ENCODE peak calls at places on chromosomes 11 and 22, in seven cellular contexts. One of them, this sample, is unnamed.

GRCh38 chr22:37982151-37982838 is 2.1 kb downstream of the SOX10 start:
- DNase-seq in anterior cingulate cortex: no peak
- DNase-seq in H7: peak
- DNase-seq in CD8-positive, alpha-beta T cell: no peak
- DNase-seq in T-helper 1 cell: no peak
- DNase-seq in ascending aorta: no peak
- DNase-seq in HEK293T: no peak
- DNase-seq in this sample: no peak

GRCh38 chr22:17742528-17742902 is 31.8 kb downstream of the BID start:
- DNase-seq in anterior cingulate cortex: peak
- DNase-seq in HEK293T: peak
- DNase-seq in H7: peak
- DNase-seq in ascending aorta: no peak
- DNase-seq in CD8-positive, alpha-beta T cell: peak
- DNase-seq in T-helper 1 cell: peak
- DNase-seq in this sample: peak

GRCh38 chr11:47980907-47981621 is 705 bp downstream of the PTPRJ start:
- DNase-seq in H7: peak
- DNase-seq in anterior cingulate cortex: peak
- DNase-seq in ascending aorta: no peak
- DNase-seq in T-helper 1 cell: peak
- DNase-seq in HEK293T: peak
- DNase-seq in CD8-positive, alpha-beta T cell: no peak
- DNase-seq in this sample: peak

GRCh38 chr11:104093426-104094280 is 57.2 kb downstream of the DDI1 start:
- DNase-seq in ascending aorta: no peak
- DNase-seq in CD8-positive, alpha-beta T cell: no peak
- DNase-seq in T-helper 1 cell: no peak
- DNase-seq in HEK293T: no peak
- DNase-seq in H7: no peak
- DNase-seq in anterior cingulate cortex: no peak
- DNase-seq in this sample: no peak

GRCh38 chr11:134545521-134545920 is 133.5 kb upstream of the B3GAT1 start:
- DNase-seq in T-helper 1 cell: no peak
- DNase-seq in HEK293T: no peak
- DNase-seq in CD8-positive, alpha-beta T cell: no peak
- DNase-seq in H7: no peak
- DNase-seq in ascending aorta: no peak
- DNase-seq in anterior cingulate cortex: no peak
- DNase-seq in this sample: no peak

GRCh38 chr11:75425422-75425821 is 7.6 kb downstream of the KLHL35 start:
- DNase-seq in H7: peak
- DNase-seq in HEK293T: peak
- DNase-seq in ascending aorta: no peak
- DNase-seq in anterior cingulate cortex: no peak
- DNase-seq in CD8-positive, alpha-beta T cell: no peak
- DNase-seq in T-helper 1 cell: no peak
- DNase-seq in this sample: no peak

GRCh38 chr22:29269230-29269604 is 1.1 kb downstream of the EWSR1 start:
- DNase-seq in ascending aorta: no peak
- DNase-seq in H7: no peak
- DNase-seq in anterior cingulate cortex: no peak
- DNase-seq in HEK293T: no peak
- DNase-seq in CD8-positive, alpha-beta T cell: no peak
- DNase-seq in T-helper 1 cell: no peak
- DNase-seq in this sample: no peak

GRCh38 chr11:69212121-69213110 is 56.7 kb downstream of the SMIM38 start:
- DNase-seq in anterior cingulate cortex: no peak
- DNase-seq in ascending aorta: no peak
- DNase-seq in CD8-positive, alpha-beta T cell: no peak
- DNase-seq in HEK293T: no peak
- DNase-seq in T-helper 1 cell: no peak
- DNase-seq in H7: peak
- DNase-seq in this sample: no peak

GRCh38 chr22:48431014-48431413 is 1396.7 kb downstream of the BRD1 start:
- DNase-seq in H7: peak
- DNase-seq in anterior cingulate cortex: no peak
- DNase-seq in T-helper 1 cell: no peak
- DNase-seq in CD8-positive, alpha-beta T cell: no peak
- DNase-seq in ascending aorta: no peak
- DNase-seq in HEK293T: no peak
- DNase-seq in this sample: no peak

GRCh38 chr22:45710469-45710868 is 38.8 kb downstream of the ATXN10 start:
- DNase-seq in CD8-positive, alpha-beta T cell: no peak
- DNase-seq in ascending aorta: no peak
- DNase-seq in anterior cingulate cortex: no peak
- DNase-seq in HEK293T: no peak
- DNase-seq in T-helper 1 cell: no peak
- DNase-seq in H7: no peak
- DNase-seq in this sample: no peak

GRCh38 chr11:19679952-19680823 is 32.4 kb upstream of the NAV2 start:
- DNase-seq in anterior cingulate cortex: peak
- DNase-seq in ascending aorta: peak
- DNase-seq in CD8-positive, alpha-beta T cell: no peak
- DNase-seq in HEK293T: peak
- DNase-seq in H7: peak
- DNase-seq in T-helper 1 cell: no peak
- DNase-seq in this sample: peak

GRCh38 chr11:111975076-111975806 is 38.1 kb downstream of the DIXDC1 start:
- DNase-seq in T-helper 1 cell: no peak
- DNase-seq in H7: no peak
- DNase-seq in CD8-positive, alpha-beta T cell: no peak
- DNase-seq in ascending aorta: no peak
- DNase-seq in HEK293T: no peak
- DNase-seq in anterior cingulate cortex: peak
- DNase-seq in this sample: no peak

GRCh38 chr11:128226106-128226716 is 361.1 kb downstream of the ETS1 start:
- DNase-seq in ascending aorta: no peak
- DNase-seq in CD8-positive, alpha-beta T cell: no peak
- DNase-seq in anterior cingulate cortex: no peak
- DNase-seq in HEK293T: no peak
- DNase-seq in H7: no peak
- DNase-seq in T-helper 1 cell: no peak
- DNase-seq in this sample: no peak

GRCh38 chr22:38601221-38601764 is 31.3 kb upstream of the DMC1 start:
- DNase-seq in HEK293T: no peak
- DNase-seq in anterior cingulate cortex: no peak
- DNase-seq in H7: no peak
- DNase-seq in CD8-positive, alpha-beta T cell: no peak
- DNase-seq in T-helper 1 cell: no peak
- DNase-seq in ascending aorta: no peak
- DNase-seq in this sample: no peak

GRCh38 chr11:100999756-101000155 is 129.9 kb downstream of the PGR start:
- DNase-seq in T-helper 1 cell: no peak
- DNase-seq in CD8-positive, alpha-beta T cell: no peak
- DNase-seq in H7: no peak
- DNase-seq in ascending aorta: no peak
- DNase-seq in anterior cingulate cortex: no peak
- DNase-seq in HEK293T: no peak
- DNase-seq in this sample: no peak

GRCh38 chr11:92198276-92198675 is 26.3 kb upstream of the FAT3 start:
- DNase-seq in H7: no peak
- DNase-seq in CD8-positive, alpha-beta T cell: no peak
- DNase-seq in ascending aorta: no peak
- DNase-seq in HEK293T: no peak
- DNase-seq in anterior cingulate cortex: no peak
- DNase-seq in T-helper 1 cell: no peak
- DNase-seq in this sample: no peak

GRCh38 chr11:67820079-67820478 is 145.7 kb upstream of the ALDH3B2 start:
- DNase-seq in ascending aorta: no peak
- DNase-seq in HEK293T: no peak
- DNase-seq in T-helper 1 cell: no peak
- DNase-seq in H7: no peak
- DNase-seq in CD8-positive, alpha-beta T cell: no peak
- DNase-seq in anterior cingulate cortex: no peak
- DNase-seq in this sample: no peak

GRCh38 chr11:1235615-1236315 is 12.9 kb downstream of the MUC5B start:
- DNase-seq in HEK293T: no peak
- DNase-seq in CD8-positive, alpha-beta T cell: no peak
- DNase-seq in T-helper 1 cell: no peak
- DNase-seq in ascending aorta: no peak
- DNase-seq in anterior cingulate cortex: no peak
- DNase-seq in H7: no peak
- DNase-seq in this sample: peak

GRCh38 chr11:35526370-35526792 is 965 bp upstream of the PAMR1 start:
- DNase-seq in H7: peak
- DNase-seq in ascending aorta: no peak
- DNase-seq in anterior cingulate cortex: no peak
- DNase-seq in CD8-positive, alpha-beta T cell: no peak
- DNase-seq in HEK293T: peak
- DNase-seq in T-helper 1 cell: no peak
- DNase-seq in this sample: no peak

GRCh38 chr11:46879056-46879585 is 33.0 kb upstream of the CKAP5 start:
- DNase-seq in T-helper 1 cell: no peak
- DNase-seq in anterior cingulate cortex: no peak
- DNase-seq in CD8-positive, alpha-beta T cell: no peak
- DNase-seq in HEK293T: no peak
- DNase-seq in ascending aorta: no peak
- DNase-seq in H7: no peak
- DNase-seq in this sample: no peak

GRCh38 chr11:59212744-59213573 is at the start of gene MPEG1:
- DNase-seq in CD8-positive, alpha-beta T cell: no peak
- DNase-seq in HEK293T: no peak
- DNase-seq in H7: no peak
- DNase-seq in anterior cingulate cortex: no peak
- DNase-seq in T-helper 1 cell: no peak
- DNase-seq in ascending aorta: no peak
- DNase-seq in this sample: no peak

GRCh38 chr11:22807855-22808558 is 21.6 kb downstream of the SVIP start:
- DNase-seq in HEK293T: no peak
- DNase-seq in T-helper 1 cell: no peak
- DNase-seq in CD8-positive, alpha-beta T cell: no peak
- DNase-seq in H7: no peak
- DNase-seq in ascending aorta: no peak
- DNase-seq in anterior cingulate cortex: no peak
- DNase-seq in this sample: no peak

GRCh38 chr11:117143390-117143789 is 697 bp upstream of the PAFAH1B2 start:
- DNase-seq in CD8-positive, alpha-beta T cell: no peak
- DNase-seq in ascending aorta: no peak
- DNase-seq in anterior cingulate cortex: peak
- DNase-seq in HEK293T: peak
- DNase-seq in H7: peak
- DNase-seq in T-helper 1 cell: no peak
- DNase-seq in this sample: no peak